ENCODE peak calls at places on chromosomes 11 and 22, in eight cellular contexts. P is B cell, H is mammary epithelial cell, M is adrenal gland, B is AG09319, F is transverse colon, O is Calu3, K is endothelial cell. W is an unnamed sample.

GRCh38 chr11:131767421-131767820 is 397.0 kb downstream of the NTM start:
- DNase-seq in M (no peak), P (no peak), B (no peak), H (no peak), O (no peak), F (no peak), K (no peak), W (no peak)

GRCh38 chr11:113161671-113162589 is 152.5 kb upstream of the TTC12 start:
- DNase-seq in M (peak), K (no peak), B (no peak), O (no peak), P (no peak), H (no peak), F (no peak), W (no peak)

GRCh38 chr11:112355726-112356125 is 95.1 kb upstream of the PLET1 start:
- DNase-seq in K (peak), B (no peak), M (peak), P (no peak), F (no peak), O (peak), H (peak), W (peak)

GRCh38 chr11:90476442-90477007 is 253.7 kb upstream of the CHORDC1 start:
- DNase-seq in P (no peak), M (no peak), H (peak), B (no peak), K (peak), O (peak), F (no peak), W (peak)

GRCh38 chr11:29135504-29135903 is 881.3 kb downstream of the KCNA4 start:
- DNase-seq in K (no peak), M (no peak), H (no peak), O (no peak), F (no peak), P (no peak), B (no peak), W (no peak)

GRCh38 chr11:111438846-111439520 is 59.9 kb upstream of the POU2AF1 start:
- DNase-seq in P (no peak), M (no peak), O (no peak), H (no peak), B (no peak), F (peak), K (no peak), W (no peak)

GRCh38 chr11:78078218-78079167 is 1.2 kb downstream of the NDUFC2 start:
- DNase-seq in K (no peak), P (no peak), M (no peak), H (no peak), F (no peak), O (no peak), B (no peak), W (no peak)

GRCh38 chr11:123091541-123091940 is 29.6 kb upstream of the HSPA8 start:
- DNase-seq in H (no peak), M (no peak), F (no peak), K (no peak), B (no peak), O (no peak), P (no peak), W (no peak)

GRCh38 chr11:95764267-95764898 is 25.2 kb downstream of the FAM76B start:
- DNase-seq in K (no peak), B (peak), M (no peak), O (no peak), F (no peak), P (peak), H (peak), W (no peak)

GRCh38 chr11:83033972-83034672 is 37.6 kb downstream of the RAB30 start:
- DNase-seq in F (peak), P (no peak), H (peak), B (peak), M (peak), O (peak), K (no peak), W (no peak)

GRCh38 chr22:19900707-19901436 is 40.7 kb upstream of the COMT start:
- DNase-seq in B (no peak), O (no peak), F (peak), P (no peak), K (no peak), H (no peak), M (no peak), W (no peak)

GRCh38 chr22:19896665-19897355 is 42.1 kb upstream of the GNB1L start:
- DNase-seq in P (no peak), F (no peak), H (no peak), B (no peak), M (no peak), O (no peak), K (no peak), W (peak)

GRCh38 chr22:19897726-19898515 is 43.2 kb upstream of the GNB1L start:
- DNase-seq in F (no peak), M (no peak), P (no peak), K (no peak), B (no peak), O (no peak), H (no peak), W (no peak)

GRCh38 chr22:19901577-19902244 is 39.9 kb upstream of the COMT start:
- DNase-seq in F (no peak), O (no peak), B (no peak), K (no peak), H (no peak), M (no peak), P (no peak), W (no peak)

DNA sequence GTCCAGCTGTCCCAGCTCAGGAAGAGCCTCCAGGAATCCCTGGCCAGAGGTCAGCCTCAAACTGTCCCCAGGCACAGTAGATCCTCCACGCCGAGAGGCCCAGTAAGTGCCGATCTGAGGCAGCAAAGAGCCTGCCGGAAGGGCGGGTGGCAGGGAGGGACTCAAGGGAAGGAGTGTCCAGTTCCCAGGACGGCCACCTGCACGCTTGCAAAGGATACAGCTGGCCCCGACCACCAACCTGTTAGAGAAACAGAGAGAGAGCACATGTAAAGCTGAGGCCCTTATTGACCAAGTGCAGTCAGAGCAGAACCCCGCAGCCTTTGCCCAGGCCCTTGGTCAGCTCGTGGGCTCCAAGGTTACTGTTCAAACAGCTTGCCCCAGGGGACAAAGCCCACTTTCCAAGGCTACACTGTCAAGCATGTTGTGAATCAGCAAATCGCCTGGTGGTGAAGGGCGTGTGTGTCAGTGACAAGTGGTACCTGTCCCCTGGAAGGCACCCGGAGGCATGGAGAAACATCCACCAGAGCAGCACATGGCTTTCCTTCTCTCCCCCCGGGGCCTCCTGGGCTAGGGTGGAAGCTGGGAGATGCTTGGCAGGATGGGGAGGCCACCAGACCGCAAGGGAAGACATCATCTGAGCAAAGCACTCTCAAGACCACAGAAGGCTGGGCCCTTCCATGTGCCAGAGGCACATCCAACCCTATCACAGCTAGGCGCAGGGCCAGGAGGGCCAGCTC is 42.6 kb upstream of the COMT start:
- DNase-seq in P (no peak), K (no peak), B (no peak), H (no peak), F (no peak), M (no peak), O (no peak), W (no peak)
- TF ChIP-seq CTCF in P (no peak), K (no peak), B (no peak), H (no peak), F (no peak), M (no peak), O (no peak), W (no peak)

GRCh38 chr22:49170053-49170452 is 657.6 kb downstream of the BRD1 start:
- DNase-seq in F (no peak), H (no peak), B (no peak), O (no peak), P (no peak), K (no peak), M (no peak), W (no peak)
- TF ChIP-seq CTCF in F (no peak), H (no peak), B (no peak), O (no peak), P (no peak), K (no peak), M (no peak), W (no peak)

GRCh38 chr11:61840371-61840770 is 12.3 kb downstream of the FADS2 start:
- DNase-seq in K (no peak), F (no peak), H (no peak), B (no peak), P (no peak), O (no peak), M (no peak), W (no peak)

GRCh38 chr11:61838501-61838900 is 10.4 kb downstream of the FADS2 start:
- DNase-seq in K (no peak), B (no peak), F (no peak), O (no peak), H (no peak), M (no peak), P (no peak), W (no peak)

GRCh38 chr11:61839742-61840141 is 11.6 kb downstream of the FADS2 start:
- DNase-seq in K (no peak), F (no peak), O (no peak), M (no peak), H (no peak), P (no peak), B (no peak), W (no peak)

GRCh38 chr11:61837411-61838005 is 9.4 kb downstream of the FADS2 start:
- DNase-seq in O (no peak), P (no peak), B (no peak), M (no peak), K (no peak), H (no peak), F (no peak), W (no peak)

DNA sequence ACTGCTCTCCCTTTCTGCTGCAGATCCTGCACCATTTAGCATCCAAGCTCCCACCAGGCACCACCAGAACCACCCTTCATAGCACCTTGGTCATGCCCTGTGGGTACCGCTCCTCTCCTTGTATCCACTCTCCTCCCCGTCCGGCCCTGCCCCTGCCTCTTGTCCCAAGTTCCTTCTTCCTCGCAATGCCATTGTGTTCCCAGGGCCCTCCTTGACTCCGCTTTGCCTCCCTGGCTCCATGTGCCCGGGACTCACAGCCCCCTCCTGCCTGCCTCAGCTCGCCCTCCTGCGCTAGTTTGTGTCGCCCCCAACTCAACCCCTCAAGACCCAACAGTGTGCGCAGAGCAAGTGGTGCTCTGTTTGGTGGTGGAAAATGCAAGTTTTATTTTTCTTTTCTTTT is 10.8 kb downstream of the FADS2 start:
- DNase-seq in K (no peak), B (no peak), M (no peak), O (no peak), P (no peak), F (no peak), H (no peak), W (no peak)
- TF ChIP-seq CTCF in K (no peak), B (no peak), M (no peak), O (no peak), P (no peak), F (no peak), H (no peak), W (no peak)

GRCh38 chr11:64787526-64788320 is 9.4 kb upstream of the SF1 start:
- DNase-seq in B (no peak), F (peak), K (peak), O (peak), H (peak), P (peak), M (peak), W (peak)
- TF ChIP-seq CTCF in B (peak), F (peak), K (peak), O (peak), H (peak), P (peak), M (peak), W (peak)

GRCh38 chr11:92136792-92137191 is 87.8 kb upstream of the FAT3 start:
- DNase-seq in K (peak), F (no peak), O (no peak), H (no peak), M (no peak), P (no peak), B (no peak), W (no peak)
- TF ChIP-seq CTCF in K (no peak), F (no peak), O (no peak), H (peak), M (no peak), P (no peak), B (no peak), W (no peak)

GRCh38 chr11:61832758-61833157 is 4.7 kb downstream of the FADS2 start:
- DNase-seq in H (no peak), K (no peak), F (no peak), B (no peak), M (peak), O (no peak), P (no peak), W (no peak)

GRCh38 chr11:61834278-61835004 is 6.3 kb downstream of the FADS2 start:
- DNase-seq in B (no peak), M (peak), P (peak), F (no peak), H (no peak), O (no peak), K (peak), W (peak)

GRCh38 chr11:61832207-61832606 is 4.1 kb downstream of the FADS2 start:
- DNase-seq in F (no peak), H (no peak), O (no peak), B (no peak), P (peak), M (no peak), K (no peak), W (no peak)

GRCh38 chr11:61833478-61833877 is 5.4 kb downstream of the FADS2 start:
- DNase-seq in B (no peak), O (no peak), H (no peak), K (no peak), P (no peak), M (no peak), F (no peak), W (peak)

DNA sequence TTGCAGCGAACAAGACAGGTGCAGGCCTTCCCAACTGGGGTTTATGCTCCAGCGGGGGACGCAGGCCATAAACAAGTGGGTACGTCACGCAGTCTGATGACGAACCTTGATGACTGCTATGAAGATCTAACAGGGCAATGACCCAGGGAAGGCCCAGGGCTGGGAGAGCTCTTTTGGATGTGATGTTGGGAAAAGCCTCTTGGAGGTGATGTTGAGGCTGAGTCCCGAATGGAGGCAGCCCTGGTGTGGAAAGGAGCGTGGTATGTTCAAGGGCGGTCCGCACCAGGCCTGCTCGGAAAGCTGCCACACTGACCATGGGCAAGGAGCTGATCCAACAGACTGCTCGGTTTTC is 5.8 kb downstream of the FADS2 start:
- DNase-seq in K (no peak), H (no peak), F (no peak), O (no peak), M (peak), B (no peak), P (no peak), W (no peak)
- TF ChIP-seq CTCF in K (no peak), H (no peak), F (no peak), O (no peak), M (no peak), B (no peak), P (no peak), W (no peak)

GRCh38 chr11:125016413-125016812 is 46.7 kb upstream of the SLC37A2 start:
- DNase-seq in B (no peak), M (no peak), K (no peak), H (no peak), P (no peak), O (no peak), F (no peak), W (no peak)
- TF ChIP-seq CTCF in B (no peak), M (no peak), K (no peak), H (no peak), P (no peak), O (no peak), F (no peak), W (no peak)

GRCh38 chr11:3093281-3094191 is 36.3 kb upstream of the CARS1 start:
- DNase-seq in H (no peak), K (no peak), F (no peak), P (no peak), B (no peak), M (no peak), O (no peak), W (no peak)
- TF ChIP-seq CTCF in H (no peak), K (no peak), F (no peak), P (no peak), B (no peak), M (no peak), O (no peak), W (no peak)

GRCh38 chr11:57616595-57616994 is 19.1 kb downstream of the SERPING1 start:
- DNase-seq in H (no peak), K (no peak), M (no peak), O (no peak), B (no peak), F (no peak), P (no peak), W (no peak)

GRCh38 chr11:57615308-57615707 is 17.8 kb downstream of the SERPING1 start:
- DNase-seq in O (no peak), P (no peak), K (no peak), B (no peak), F (no peak), H (no peak), M (no peak), W (no peak)

GRCh38 chr11:57622263-57622662 is 24.8 kb downstream of the SERPING1 start:
- DNase-seq in M (no peak), F (no peak), H (no peak), B (no peak), P (no peak), O (no peak), K (no peak), W (no peak)

GRCh38 chr11:57618438-57618837 is 21.0 kb downstream of the SERPING1 start:
- DNase-seq in F (no peak), P (no peak), K (no peak), H (peak), M (no peak), O (no peak), B (no peak), W (no peak)

GRCh38 chr11:57619331-57619730 is 21.8 kb downstream of the SERPING1 start:
- DNase-seq in F (no peak), M (no peak), B (no peak), K (no peak), P (no peak), H (no peak), O (no peak), W (no peak)
- TF ChIP-seq CTCF in F (no peak), M (no peak), B (no peak), K (peak), P (no peak), H (peak), O (no peak), W (no peak)

W was measured in activated CD8-positive, alpha-beta T cell treated with anti-CD3 and anti-CD28 coated beads for 36 hours.